ENCODE peak calls at places on chromosomes 13 and 19, in five cellular contexts. E is body of pancreas, T is uterus, B is Peyer's patch, F is HCT116. G is an unnamed sample.

GRCh38 chr19:28864024-28864503 is 348.9 kb downstream of the UQCRFS1 start:
- DNase-seq in E (no peak), T (no peak), B (no peak), F (no peak), G (no peak)

GRCh38 chr13:28494537-28494860 is 429 bp downstream of the FLT1 start:
- DNase-seq in E (no peak), T (no peak), B (no peak), F (no peak), G (no peak)

GRCh38 chr13:98890186-98890585 is 87.7 kb downstream of the DOCK9 start:
- DNase-seq in E (no peak), T (peak), B (no peak), F (no peak), G (peak)

GRCh38 chr19:13262450-13262849 is 112.2 kb downstream of the IER2 start:
- DNase-seq in E (no peak), T (no peak), B (no peak), F (no peak), G (peak)

GRCh38 chr13:64073203-64073602 is 2657.6 kb upstream of the PCDH20 start:
- DNase-seq in E (no peak), T (no peak), B (no peak), F (no peak), G (no peak)

GRCh38 chr13:98576963-98577822 is at the start of gene STK24:
- DNase-seq in E (peak), T (peak), B (peak), F (no peak), G (peak)

GRCh38 chr19:33740811-33741396 is 55.8 kb upstream of the KCTD15 start:
- DNase-seq in E (peak), T (no peak), B (no peak), F (no peak), G (peak)

GRCh38 chr13:113275387-113275786 is 21.7 kb upstream of the LAMP1 start:
- DNase-seq in E (peak), T (peak), B (peak), F (peak), G (peak)

GRCh38 chr13:75963318-75963717 is 327.2 kb downstream of the LMO7 start:
- DNase-seq in E (no peak), T (no peak), B (no peak), F (no peak), G (no peak)

GRCh38 chr19:3351702-3352447 is 14.5 kb upstream of the NFIC start:
- DNase-seq in E (no peak), T (no peak), B (no peak), F (no peak), G (no peak)

GRCh38 chr19:35545855-35546381 is 492 bp downstream of the TMEM147 start:
- DNase-seq in E (peak), T (peak), B (peak), F (no peak), G (peak)

GRCh38 chr13:105991622-105992254 is 543.7 kb downstream of the EFNB2 start:
- DNase-seq in E (peak), T (no peak), B (no peak), F (no peak), G (no peak)

GRCh38 chr13:27660511-27660910 is 38.8 kb downstream of the POLR1D start:
- DNase-seq in E (no peak), T (no peak), B (no peak), F (no peak), G (no peak)

GRCh38 chr13:112990783-112991182 is 21.8 kb downstream of the MCF2L start:
- DNase-seq in E (peak), T (no peak), B (peak), F (no peak), G (no peak)

GRCh38 chr13:109787135-109787954 is 962 bp upstream of the IRS2 start:
- DNase-seq in E (peak), T (peak), B (peak), F (no peak), G (peak)
- TF ChIP-seq POLR2A in E (peak), T (peak), B (no peak), F (no peak), G (no peak)

GRCh38 chr19:11535792-11536595 is 2.7 kb upstream of the CNN1 start:
- DNase-seq in E (peak), T (peak), B (peak), F (peak), G (peak)
- TF ChIP-seq POLR2A in E (peak), T (peak), B (no peak), F (peak), G (no peak)

GRCh38 chr19:44905437-44906160 is at the start of gene APOE:
- DNase-seq in E (no peak), T (no peak), B (no peak), F (no peak), G (no peak)
- TF ChIP-seq POLR2A in E (peak), T (no peak), B (no peak), F (no peak), G (no peak)

GRCh38 chr19:18940791-18941627 is at the start of gene HOMER3:
- DNase-seq in E (peak), T (peak), B (peak), F (no peak), G (no peak)
- TF ChIP-seq POLR2A in E (no peak), T (peak), B (no peak), F (no peak), G (peak)

GRCh38 chr13:111548301-111548700 is 227.9 kb downstream of the TEX29 start:
- DNase-seq in E (no peak), T (no peak), B (no peak), F (no peak), G (no peak)
- TF ChIP-seq POLR2A in E (no peak), T (no peak), B (no peak), F (no peak), G (no peak)

DNA sequence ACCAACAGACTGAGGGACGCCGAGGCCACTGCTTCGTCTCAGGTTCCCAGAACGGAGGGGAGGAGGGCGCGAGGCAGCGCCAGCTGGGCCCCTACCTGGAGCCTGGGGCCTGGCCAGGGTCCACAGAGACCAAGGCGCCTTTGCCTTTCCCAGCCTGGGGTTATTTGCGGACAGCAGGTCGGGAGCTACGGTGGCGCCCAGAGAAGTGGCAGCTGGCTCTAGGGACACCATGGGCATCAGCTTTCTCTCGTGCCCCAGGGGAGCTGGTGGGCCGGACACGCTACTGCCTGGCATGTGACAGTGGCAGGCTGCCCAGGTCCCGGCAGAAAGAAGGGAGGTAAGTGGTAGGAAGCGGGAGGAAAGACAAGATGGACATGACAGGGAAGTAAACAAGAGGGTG is 19.0 kb downstream of the AKT2 start:
- DNase-seq in E (peak), T (no peak), B (no peak), F (no peak), G (no peak)
- TF ChIP-seq POLR2A in E (no peak), T (no peak), B (no peak), F (no peak), G (no peak)

GRCh38 chr19:41218615-41219507 is at the start of gene AXL:
- DNase-seq in E (peak), T (peak), B (peak), F (peak), G (peak)
- TF ChIP-seq POLR2A in E (peak), T (peak), B (no peak), F (no peak), G (peak)

GRCh38 chr19:5806905-5807304 is 2.0 kb downstream of the NRTN start:
- DNase-seq in E (no peak), T (no peak), B (no peak), F (no peak), G (no peak)

GRCh38 chr19:5804516-5805464 is at the start of gene NRTN:
- DNase-seq in E (peak), T (no peak), B (peak), F (no peak), G (no peak)

GRCh38 chr19:5806133-5806489 is 1.2 kb downstream of the NRTN start:
- DNase-seq in E (no peak), T (no peak), B (no peak), F (no peak), G (no peak)

GRCh38 chr19:5803752-5804515 is 933 bp upstream of the NRTN start:
- DNase-seq in E (peak), T (peak), B (peak), F (peak), G (peak)

DNA sequence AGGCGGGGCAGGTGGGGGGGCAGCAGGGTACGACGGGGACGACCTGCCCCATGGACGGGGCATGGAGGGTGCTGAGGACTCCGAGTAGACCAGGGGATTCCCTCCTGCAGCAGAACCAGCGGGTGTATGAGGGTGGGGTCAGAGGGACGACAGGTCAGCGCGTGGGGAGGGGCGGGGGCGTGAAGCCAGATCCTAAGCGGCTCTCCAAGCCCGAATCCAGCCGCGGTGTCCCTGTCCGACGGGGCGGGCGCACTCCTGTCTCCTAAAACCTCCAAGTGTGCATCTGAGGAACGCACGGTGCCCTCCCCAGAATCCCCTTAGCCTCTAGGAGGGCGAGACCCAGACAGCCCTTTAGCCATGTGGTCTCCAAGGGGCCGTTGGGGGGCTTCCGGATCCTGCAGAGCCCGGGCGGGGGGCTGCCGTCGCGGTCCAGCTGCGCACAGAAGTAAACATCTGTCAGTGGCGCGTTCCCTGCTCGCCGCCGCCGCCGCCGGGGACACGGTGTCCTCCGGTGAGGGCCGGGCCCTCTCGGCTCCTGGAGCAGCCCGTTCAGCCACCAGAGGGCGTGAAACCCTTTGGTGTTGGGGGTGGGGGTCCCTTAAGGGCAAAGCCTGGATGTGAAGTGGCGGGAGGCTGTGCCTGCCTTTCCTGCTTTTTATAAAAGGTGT is 732 bp downstream of the NRTN start:
- DNase-seq in E (peak), T (no peak), B (peak), F (no peak), G (peak)
- TF ChIP-seq POLR2A in E (peak), T (no peak), B (no peak), F (no peak), G (no peak)

G was measured in H54.